ENCODE peak calls at places on chromosomes 13 and 19, in eight cellular contexts. B is activated naive CD8-positive, alpha-beta T cell treated with anti-CD3 and anti-CD28 coated beads for 36 hours; N is CD8-positive, alpha-beta T cell; W is NCI-H2081; X is activated T-helper 2 cell treated with anti-CD3 and anti-CD28 coated beads, Interferon-gamma antibody, Interleukin-2, Interleukin-4, amounts not matched to agents 10 μg/mL and 5 μg/mL and 100 μg/mL, durations not matched to agents 14 hours and 24 hours and 36 hours; U is NAMALWA; Y is T-cell; Z is left ventricle myocardium superior. D is an unnamed sample.

GRCh38 chr13:40313269-40314200 is 352.9 kb downstream of the FOXO1 start:
- DNase-seq in B (no peak), Z (no peak), U (no peak), W (no peak), N (no peak), X (no peak), Y (no peak), D (no peak)

GRCh38 chr19:51687791-51688664 is 5.1 kb upstream of the SPACA6 start:
- DNase-seq in N (no peak), U (no peak), W (no peak), B (no peak), Z (peak; percentile 79), Y (no peak), X (no peak), D (no peak)

GRCh38 chr19:18401580-18402112 is 4.2 kb upstream of the LRRC25 start:
- DNase-seq in X (no peak), N (no peak), Y (no peak), B (no peak), W (no peak), U (peak; percentile 98), Z (peak; percentile 67), D (no peak)

GRCh38 chr19:1276620-1277007 is 1.3 kb downstream of the FAM174C start:
- DNase-seq in N (no peak), B (peak; percentile 53), W (peak; percentile 72), X (no peak), U (peak; percentile 70), Z (no peak), Y (no peak), D (no peak)

GRCh38 chr13:79519252-79519651 is 38.3 kb downstream of the NDFIP2 start:
- DNase-seq in W (no peak), Y (no peak), X (no peak), B (no peak), N (no peak), U (no peak), Z (no peak), D (no peak)

GRCh38 chr19:18122424-18122823 is 24.8 kb downstream of the MAST3 start:
- DNase-seq in B (no peak), Z (no peak), U (no peak), N (no peak), X (no peak), W (no peak), Y (no peak), D (no peak)

GRCh38 chr13:109256866-109257760 is 529.3 kb downstream of the IRS2 start:
- DNase-seq in N (no peak), Y (no peak), Z (no peak), B (no peak), U (no peak), W (no peak), X (no peak), D (no peak)

GRCh38 chr19:9791552-9792181 is 23.1 kb upstream of the ZNF846 start:
- DNase-seq in W (peak; percentile 86), N (peak; percentile 88), Z (peak; percentile 96), Y (peak; percentile 90), B (peak; percentile 89), X (peak; percentile 87), U (peak; percentile 93), D (peak; percentile 85)

GRCh38 chr13:99071666-99072065 is 93.8 kb upstream of the DOCK9 start:
- DNase-seq in B (no peak), N (no peak), X (no peak), U (no peak), Z (no peak), W (no peak), Y (no peak), D (no peak)

GRCh38 chr19:4547303-4548237 is 7.7 kb upstream of the LRG1 start:
- DNase-seq in N (no peak), U (peak; percentile 48), X (no peak), B (peak; percentile 26), Z (no peak), W (peak; percentile 24), Y (no peak), D (no peak)